ENCODE peak calls at places on chromosomes 2 and 18, in five cellular contexts. U is left ventricle myocardium inferior, L is PC-9, H is psoas muscle, Y is right lobe of liver. J is an unnamed sample.
A peak's percentile ranks its signal among the peaks of the same experiment; 100 is the strongest.

GRCh38 chr2:26001743-26002341 is 19.5 kb upstream of the KIF3C start:
- DNase-seq in H (peak; percentile 78), L (no peak), U (peak; percentile 67), Y (peak; percentile 84), J (no peak)

GRCh38 chr2:237315170-237315880 is 98.6 kb downstream of the COL6A3 start:
- DNase-seq in H (peak; percentile 95), L (no peak), U (peak; percentile 91), Y (peak; percentile 58), J (no peak)

GRCh38 chr18:2522112-2522511 is 49.2 kb downstream of the METTL4 start:
- DNase-seq in Y (no peak), U (no peak), H (no peak), L (no peak), J (no peak)

GRCh38 chr2:183149489-183149888 is 25.2 kb downstream of the NUP35 start:
- DNase-seq in Y (no peak), H (no peak), U (no peak), L (no peak), J (no peak)

GRCh38 chr2:217966399-217967068 is 36.3 kb downstream of the TNS1 start:
- DNase-seq in Y (peak; percentile 28), L (no peak), H (no peak), U (no peak), J (no peak)

GRCh38 chr2:157971702-157972101 is 95.6 kb upstream of the ACVR1 start:
- DNase-seq in Y (no peak), L (peak; percentile 87), U (no peak), H (no peak), J (peak; percentile 7)

GRCh38 chr2:161981679-161982300 is 92.2 kb downstream of the DPP4 start:
- DNase-seq in Y (no peak), U (no peak), L (no peak), H (no peak), J (no peak)

GRCh38 chr2:205865794-205866490 is 183.6 kb downstream of the NRP2 start:
- DNase-seq in Y (no peak), H (no peak), U (no peak), L (no peak), J (no peak)

GRCh38 chr2:21303876-21304275 is 180.1 kb downstream of the TDRD15 start:
- DNase-seq in L (no peak), Y (no peak), U (no peak), H (no peak), J (no peak)

GRCh38 chr2:161426788-161427412 is 10.8 kb downstream of the TBR1 start:
- DNase-seq in U (no peak), L (no peak), Y (no peak), H (no peak), J (no peak)

GRCh38 chr2:1588994-1589611 is 155.2 kb downstream of the PXDN start:
- DNase-seq in Y (no peak), H (peak; percentile 37), U (no peak), L (no peak), J (no peak)

GRCh38 chr2:104862061-104862941 is 8.4 kb downstream of the POU3F3 start:
- DNase-seq in L (no peak), H (no peak), Y (no peak), U (no peak), J (no peak)

GRCh38 chr2:40285391-40285790 is 166.5 kb downstream of the SLC8A1 start:
- DNase-seq in L (no peak), H (no peak), U (no peak), Y (no peak), J (no peak)

GRCh38 chr2:176490061-176490861 is 221.0 kb downstream of the MTX2 start:
- DNase-seq in Y (peak; percentile 47), H (peak; percentile 76), U (peak; percentile 61), L (no peak), J (no peak)

GRCh38 chr18:11078491-11078890 is 70.9 kb downstream of the PIEZO2 start:
- DNase-seq in L (no peak), H (no peak), U (no peak), Y (no peak), J (no peak)

GRCh38 chr2:240974771-240975572 is 23.4 kb upstream of the SNED1 start:
- DNase-seq in H (peak; percentile 11), U (peak; percentile 2), Y (no peak), L (no peak), J (no peak)

GRCh38 chr18:10524507-10525425 is 1.1 kb upstream of the NAPG start:
- DNase-seq in H (no peak), Y (no peak), U (no peak), L (peak; percentile 66), J (no peak)

GRCh38 chr2:188196343-188197008 is 95.2 kb upstream of the GULP1 start:
- DNase-seq in L (no peak), U (no peak), H (no peak), Y (no peak), J (no peak)

GRCh38 chr2:11923935-11924334 is 177.5 kb downstream of the LPIN1 start:
- DNase-seq in H (no peak), U (no peak), Y (no peak), L (no peak), J (no peak)

GRCh38 chr18:74524097-74524496 is 10.2 kb upstream of the CNDP1 start:
- DNase-seq in U (no peak), Y (no peak), L (no peak), H (no peak), J (no peak)

GRCh38 chr2:227855440-227855839 is 16.0 kb upstream of the DAW1 start:
- DNase-seq in L (no peak), Y (no peak), U (no peak), H (no peak), J (no peak)

GRCh38 chr2:68344031-68344430 is 21.1 kb upstream of the PLEK start:
- DNase-seq in H (no peak), Y (no peak), U (no peak), L (no peak), J (no peak)

GRCh38 chr2:96918754-96919550 is 49.1 kb upstream of the SEMA4C start:
- DNase-seq in U (no peak), Y (no peak), H (peak; percentile 19), L (no peak), J (no peak)

GRCh38 chr2:2244508-2244907 is 86.6 kb downstream of the MYT1L start:
- DNase-seq in U (no peak), Y (peak; percentile 18), L (no peak), H (no peak), J (no peak)

GRCh38 chr2:15472133-15472532 is 89.0 kb downstream of the NBAS start:
- DNase-seq in H (no peak), L (peak; percentile 40), U (no peak), Y (no peak), J (no peak)

GRCh38 chr2:25252291-25253152 is 84.1 kb upstream of the POMC start:
- DNase-seq in H (peak; percentile 70), U (peak; percentile 61), Y (peak; percentile 70), L (no peak), J (peak; percentile 77)

GRCh38 chr18:46344416-46345180 is 240.4 kb downstream of the HAUS1 start:
- DNase-seq in L (no peak), U (no peak), Y (no peak), H (no peak), J (no peak)

GRCh38 chr2:74007120-74007519 is 22.4 kb downstream of the TET3 start:
- DNase-seq in H (no peak), U (no peak), L (no peak), Y (peak; percentile 12), J (no peak)

GRCh38 chr2:163469561-163469962 is 266.2 kb downstream of the FIGN start:
- DNase-seq in H (no peak), L (no peak), U (no peak), Y (no peak), J (no peak)

GRCh38 chr2:151695778-151696177 is 38.5 kb downstream of the NEB start:
- DNase-seq in Y (no peak), U (no peak), H (no peak), L (no peak), J (no peak)

GRCh38 chr2:151688719-151689118 is 45.6 kb downstream of the NEB start:
- DNase-seq in L (no peak), H (no peak), Y (no peak), U (no peak), J (no peak)

DNA sequence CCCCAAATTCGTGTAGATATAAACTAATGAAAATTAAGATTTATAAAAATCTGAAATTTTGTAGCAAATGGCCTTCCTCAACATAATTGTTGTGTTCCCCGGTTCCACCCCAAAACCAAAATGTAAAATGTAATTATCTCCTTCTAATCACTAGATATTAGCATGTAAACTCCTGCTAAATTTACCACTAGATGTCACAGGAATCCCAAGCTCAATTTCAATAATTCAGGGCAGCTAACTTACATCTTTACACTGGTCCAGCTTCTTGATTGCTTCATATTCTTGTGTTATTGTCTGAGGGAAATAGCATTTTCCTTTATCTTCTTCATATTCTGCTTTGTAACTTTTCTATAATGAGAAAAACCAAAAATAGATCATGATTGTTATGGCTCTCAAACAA is 42.7 kb downstream of the NEB start:
- DNase-seq in Y (no peak), H (no peak), U (no peak), L (no peak), J (no peak)
- TF ChIP-seq CTCF in Y (no peak), H (no peak), U (no peak), L (no peak), J (no peak)

GRCh38 chr2:27363933-27364332 is 6.2 kb downstream of the EIF2B4 start:
- DNase-seq in H (no peak), U (no peak), L (no peak), Y (no peak), J (no peak)
- H3K27ac ChIP-seq in H (no peak overlapping the region), U (no peak overlapping the region), L (no peak overlapping the region), Y (no peak overlapping the region), J (peak overlapping the region; percentile 6)

GRCh38 chr2:149226790-149227189 is 103.6 kb upstream of the LYPD6 start:
- DNase-seq in Y (no peak), L (no peak), U (no peak), H (no peak), J (no peak)

GRCh38 chr2:149221898-149222297 is 108.5 kb upstream of the LYPD6 start:
- DNase-seq in Y (no peak), H (no peak), L (no peak), U (no peak), J (no peak)

GRCh38 chr2:149223472-149224062 is 106.8 kb upstream of the LYPD6 start:
- DNase-seq in U (no peak), H (no peak), Y (no peak), L (no peak), J (no peak)

GRCh38 chr2:149225446-149225845 is 104.9 kb upstream of the LYPD6 start:
- DNase-seq in Y (no peak), U (no peak), H (no peak), L (no peak), J (no peak)

DNA sequence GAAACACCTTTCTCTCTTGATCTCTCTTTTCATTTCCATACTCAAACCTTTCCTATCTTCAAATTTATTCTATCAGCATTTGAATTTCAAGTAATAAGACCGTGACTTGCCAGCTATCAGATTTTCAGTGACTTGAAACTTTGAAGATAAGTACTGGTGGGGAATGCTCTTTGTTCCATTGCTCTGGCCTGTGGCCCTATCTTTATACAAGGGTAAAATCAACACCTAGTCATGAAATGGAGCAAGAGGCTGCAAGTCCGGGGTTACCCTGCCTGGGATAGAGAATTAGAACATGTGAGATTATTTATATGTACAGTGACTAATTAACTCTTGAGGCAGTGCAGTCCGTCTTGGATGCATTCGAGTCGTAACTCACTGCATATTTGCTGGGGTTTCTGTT is 105.9 kb upstream of the LYPD6 start:
- DNase-seq in H (no peak), U (no peak), L (no peak), Y (no peak), J (no peak)
- TF ChIP-seq CTCF in H (no peak), U (no peak), L (no peak), Y (no peak), J (no peak)

GRCh38 chr2:200592414-200593075 is 6.7 kb downstream of the AOX1 start:
- DNase-seq in Y (no peak), U (no peak), H (no peak), L (no peak), J (no peak)
- H3K27ac ChIP-seq in Y (peak overlapping the region; percentile 96), U (no peak overlapping the region), H (no peak overlapping the region), L (no peak overlapping the region), J (no peak overlapping the region)

GRCh38 chr2:208570851-208571763 is 164.5 kb downstream of the PTH2R start:
- DNase-seq in U (no peak), H (no peak), L (no peak), Y (no peak), J (no peak)
- TF ChIP-seq CTCF in U (no peak), H (no peak), L (no peak), Y (no peak), J (no peak)